ENCODE peak calls at places on chromosomes 16 and 17, in five cellular contexts. W is MM.1S, X is right atrium auricular region, H is stomach, V is tibial artery. Q is an unnamed sample.
A peak's percentile ranks its signal among the peaks of the same experiment; 100 is the strongest.

GRCh38 chr17:69275751-69276150 is 47.1 kb upstream of the ABCA10 start:
- DNase-seq in W (no peak), X (no peak), H (no peak), V (no peak), Q (no peak)

GRCh38 chr17:50638851-50639767 is 4.4 kb downstream of the ABCC3 start:
- DNase-seq in W (no peak), X (peak; percentile 94), H (peak; percentile 99), V (peak; percentile 93), Q (peak; percentile 98)

GRCh38 chr17:76631821-76632565 is 11.6 kb downstream of the ST6GALNAC1 start:
- DNase-seq in W (no peak), X (no peak), H (peak; percentile 57), V (no peak), Q (no peak)

GRCh38 chr16:75309899-75310430 is 58.5 kb upstream of the BCAR1 start:
- DNase-seq in W (no peak), X (no peak), H (no peak), V (no peak), Q (no peak)

GRCh38 chr17:34858941-34859562 is 102.2 kb downstream of the CCT6B start:
- DNase-seq in W (no peak), X (no peak), H (no peak), V (no peak), Q (no peak)

GRCh38 chr17:14201087-14201486 is 35.6 kb downstream of the CDRT15 start:
- DNase-seq in W (no peak), X (no peak), H (no peak), V (no peak), Q (no peak)

GRCh38 chr17:50055055-50055425 is 870 bp upstream of the ITGA3 start:
- DNase-seq in W (peak; percentile 81), X (no peak), H (peak; percentile 87), V (no peak), Q (peak; percentile 86)

GRCh38 chr17:49016775-49017463 is 19.7 kb downstream of the IGF2BP1 start:
- DNase-seq in W (no peak), X (no peak), H (peak; percentile 58), V (peak; percentile 40), Q (no peak)

GRCh38 chr17:82061047-82061925 is 4.3 kb downstream of the DUS1L start:
- DNase-seq in W (no peak), X (no peak), H (no peak), V (no peak), Q (no peak)

GRCh38 chr16:17397499-17397891 is 73.3 kb downstream of the XYLT1 start:
- DNase-seq in W (no peak), X (no peak), H (peak; percentile 40), V (no peak), Q (no peak)

GRCh38 chr17:72030067-72030899 is 90.5 kb upstream of the SOX9 start:
- DNase-seq in W (peak; percentile 16), X (peak; percentile 59), H (peak; percentile 26), V (no peak), Q (peak; percentile 46)

GRCh38 chr16:7910116-7910515 is 577.5 kb downstream of the RBFOX1 start:
- DNase-seq in W (no peak), X (no peak), H (no peak), V (no peak), Q (no peak)

GRCh38 chr17:965311-965989 is 14.1 kb downstream of the NXN start:
- DNase-seq in W (no peak), X (no peak), H (no peak), V (no peak), Q (no peak)

GRCh38 chr17:3916013-3916696 is at the start of gene P2RX1:
- DNase-seq in W (peak; percentile 74), X (no peak), H (peak; percentile 60), V (peak; percentile 55), Q (no peak)

GRCh38 chr17:29138184-29138955 is 41.8 kb downstream of the MYO18A start:
- DNase-seq in W (peak; percentile 48), X (no peak), H (no peak), V (no peak), Q (no peak)

GRCh38 chr17:9402590-9403199 is 172.9 kb downstream of the STX8 start:
- DNase-seq in W (peak; percentile 21), X (no peak), H (no peak), V (no peak), Q (no peak)

GRCh38 chr16:2039286-2040030 is 8.2 kb downstream of the NTHL1 start:
- DNase-seq in W (no peak), X (peak; percentile 90), H (peak; percentile 83), V (peak; percentile 62), Q (peak; percentile 69)

GRCh38 chr17:688100-688989 is 26.3 kb downstream of the VPS53 start:
- DNase-seq in W (no peak), X (no peak), H (no peak), V (no peak), Q (no peak)

GRCh38 chr17:64216030-64216384 is 47.1 kb downstream of the TEX2 start:
- DNase-seq in W (no peak), X (no peak), H (no peak), V (no peak), Q (no peak)

GRCh38 chr16:10036951-10037350 is 145.3 kb downstream of the GRIN2A start:
- DNase-seq in W (no peak), X (no peak), H (no peak), V (no peak), Q (no peak)
- H3K4me1 ChIP-seq in W (peaks cover 5% of the 10 kb centered on the region), X (peaks cover 9% of the 10 kb centered on the region), H (peaks cover 14% of the 10 kb centered on the region), V (no peaks in the 10 kb centered on the region), Q (peaks cover 1% of the 10 kb centered on the region)

GRCh38 chr16:78794581-78795300 is 695.3 kb downstream of the WWOX start:
- DNase-seq in W (no peak), X (no peak), H (no peak), V (no peak), Q (no peak)

GRCh38 chr16:78792952-78793351 is 693.5 kb downstream of the WWOX start:
- DNase-seq in W (no peak), X (no peak), H (no peak), V (no peak), Q (no peak)

GRCh38 chr16:78791011-78791410 is 691.6 kb downstream of the WWOX start:
- DNase-seq in W (no peak), X (no peak), H (no peak), V (no peak), Q (no peak)

GRCh38 chr16:78789556-78789955 is 690.1 kb downstream of the WWOX start:
- DNase-seq in W (no peak), X (no peak), H (no peak), V (no peak), Q (no peak)

GRCh38 chr16:78791926-78792325 is 692.5 kb downstream of the WWOX start:
- DNase-seq in W (no peak), X (no peak), H (no peak), V (no peak), Q (no peak)
- H3K27me3 ChIP-seq in W (no peaks in the 10 kb centered on the region), X (no peaks in the 10 kb centered on the region), H (no peaks in the 10 kb centered on the region), V (no peaks in the 10 kb centered on the region), Q (no peaks in the 10 kb centered on the region)

GRCh38 chr16:11350531-11351335 is 5.5 kb downstream of the RMI2 start:
- DNase-seq in W (no peak), X (no peak), H (no peak), V (no peak), Q (no peak)
- H3K4me1 ChIP-seq in W (peaks cover 21% of the 10 kb centered on the region), X (peaks cover 28% of the 10 kb centered on the region), H (peaks cover 46% of the 10 kb centered on the region), V (peaks cover 7% of the 10 kb centered on the region), Q (no peaks in the 10 kb centered on the region)

GRCh38 chr17:7174603-7175362 is 4.4 kb downstream of the ASGR1 start:
- DNase-seq in W (no peak), X (no peak), H (no peak), V (no peak), Q (no peak)
- H3K27me3 ChIP-seq in W (peaks cover 73% of the 10 kb centered on the region), X (no peaks in the 10 kb centered on the region), H (peaks cover 34% of the 10 kb centered on the region), V (peaks cover 66% of the 10 kb centered on the region), Q (no peaks in the 10 kb centered on the region)

GRCh38 chr17:67836205-67836987 is 11.1 kb downstream of the BPTF start:
- DNase-seq in W (no peak), X (no peak), H (no peak), V (no peak), Q (peak; percentile 2)
- H3K4me1 ChIP-seq in W (no peaks in the 10 kb centered on the region), X (peaks cover 18% of the 10 kb centered on the region), H (peaks cover 71% of the 10 kb centered on the region), V (peaks cover 5% of the 10 kb centered on the region), Q (peaks cover 6% of the 10 kb centered on the region)

DNA sequence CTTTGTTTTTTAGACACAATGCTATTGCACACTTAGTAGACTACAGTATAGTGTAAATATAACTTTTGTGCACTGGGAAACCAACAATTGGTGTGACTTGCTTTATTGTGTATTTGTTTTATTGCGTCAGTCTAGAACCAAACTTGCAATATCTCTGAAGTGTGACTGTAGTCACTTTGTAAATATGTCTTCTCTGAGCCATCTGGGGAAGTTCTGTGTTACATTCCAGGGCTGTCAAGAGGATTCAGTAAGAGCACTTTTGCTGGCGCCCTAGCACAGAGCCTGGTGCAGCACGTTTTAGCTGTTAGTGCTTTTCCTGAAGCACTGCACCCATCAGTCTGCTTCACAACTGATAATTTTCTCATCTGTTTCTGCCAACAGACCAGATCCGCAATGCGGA is 73.2 kb downstream of the NT5M start:
- DNase-seq in W (no peak), X (no peak), H (no peak), V (no peak), Q (peak; percentile 64)
- H3K27me3 ChIP-seq in W (peaks cover 18% of the 10 kb centered on the region), X (no peaks in the 10 kb centered on the region), H (peaks cover 7% of the 10 kb centered on the region), V (peaks cover 19% of the 10 kb centered on the region), Q (no peaks in the 10 kb centered on the region)

GRCh38 chr16:73040735-73041402 is 7.1 kb downstream of the ZFHX3 start:
- DNase-seq in W (no peak), X (no peak), H (no peak), V (peak; percentile 1), Q (no peak)

GRCh38 chr16:73041644-73042043 is 6.3 kb downstream of the ZFHX3 start:
- DNase-seq in W (no peak), X (no peak), H (no peak), V (no peak), Q (no peak)

GRCh38 chr16:73042807-73043206 is 5.1 kb downstream of the ZFHX3 start:
- DNase-seq in W (no peak), X (no peak), H (no peak), V (peak; percentile 16), Q (no peak)

GRCh38 chr16:73046484-73047214 is 1.3 kb downstream of the ZFHX3 start:
- DNase-seq in W (no peak), X (no peak), H (no peak), V (peak; percentile 24), Q (no peak)

DNA sequence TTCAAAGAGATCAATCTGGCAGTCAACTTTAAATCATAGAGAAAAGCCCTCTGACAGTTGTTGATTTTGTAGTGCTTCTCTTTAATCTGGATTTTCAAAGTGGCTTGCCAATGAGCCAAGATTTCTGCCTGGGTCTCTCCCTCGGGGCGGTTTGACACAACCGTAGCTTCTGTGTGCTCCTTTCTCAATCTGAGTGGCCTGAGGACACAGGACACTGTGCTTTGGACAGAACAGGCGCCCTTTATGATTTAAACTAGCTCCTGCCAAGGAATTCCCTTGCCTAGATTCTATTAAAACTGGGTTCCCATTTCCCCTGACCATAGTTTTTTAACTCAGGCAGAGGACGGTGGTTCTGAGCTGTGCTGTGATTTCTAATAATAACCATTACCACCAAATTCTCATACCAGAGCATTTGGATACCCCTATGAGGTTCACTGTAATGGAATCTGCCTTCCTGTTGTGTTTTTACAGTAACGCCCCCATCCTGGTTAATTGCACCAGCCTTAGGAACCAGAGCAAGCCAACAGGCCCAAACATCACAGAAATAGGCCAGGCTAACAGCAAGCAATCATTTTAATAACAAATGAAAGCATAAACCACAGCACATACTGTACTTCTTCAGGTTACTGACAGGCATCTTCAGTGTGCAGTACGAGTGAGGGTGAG is 4.0 kb downstream of the ZFHX3 start:
- DNase-seq in W (no peak), X (no peak), H (no peak), V (peak; percentile 15), Q (no peak)
- H3K4me1 ChIP-seq in W (peaks cover 10% of the 10 kb centered on the region), X (peaks cover 58% of the 10 kb centered on the region), H (peaks cover 77% of the 10 kb centered on the region), V (peaks cover 60% of the 10 kb centered on the region), Q (peaks cover 11% of the 10 kb centered on the region)

GRCh38 chr16:88964636-88965035 is 12.4 kb downstream of the CBFA2T3 start:
- DNase-seq in W (no peak), X (no peak), H (no peak), V (no peak), Q (no peak)
- H3K27me3 ChIP-seq in W (no peaks in the 10 kb centered on the region), X (no peaks in the 10 kb centered on the region), H (peaks cover 15% of the 10 kb centered on the region), V (peaks cover 59% of the 10 kb centered on the region), Q (no peaks in the 10 kb centered on the region)

GRCh38 chr17:73799091-73799490 is 154.8 kb upstream of the SDK2 start:
- DNase-seq in W (no peak), X (no peak), H (no peak), V (no peak), Q (no peak)
- H3K4me1 ChIP-seq in W (no peaks in the 10 kb centered on the region), X (no peaks in the 10 kb centered on the region), H (peaks cover 44% of the 10 kb centered on the region), V (peaks cover 9% of the 10 kb centered on the region), Q (no peaks in the 10 kb centered on the region)